ENCODE peak calls at places on chromosomes 7 and 10, in eight cellular contexts. R is right lobe of liver, Q is AG09309, X is neural progenitor cell, C is upper lobe of right lung, S is HFF-Myc, A is heart left ventricle, V is left ventricle myocardium inferior. J is an unnamed sample.
A peak's percentile ranks its signal among the peaks of the same experiment; 100 is the strongest.

GRCh38 chr10:59148701-59149100 is 27.7 kb upstream of the PHYHIPL start:
- DNase-seq in Q (no peak), S (no peak), X (no peak), C (no peak), A (no peak), R (peak; percentile 61), V (no peak), J (no peak)

GRCh38 chr7:35025391-35025870 is 11.9 kb downstream of the DPY19L1 start:
- DNase-seq in R (no peak), C (no peak), X (no peak), V (no peak), A (no peak), S (no peak), Q (no peak), J (no peak)

GRCh38 chr7:116142850-116143249 is 67.5 kb upstream of the TES start:
- DNase-seq in A (no peak), S (no peak), R (no peak), V (no peak), Q (no peak), C (no peak), X (no peak), J (no peak)

GRCh38 chr7:70693300-70693689 is 438.6 kb upstream of the GALNT17 start:
- DNase-seq in Q (no peak), A (no peak), V (no peak), X (no peak), C (peak; percentile 69), R (peak; percentile 79), S (no peak), J (peak; percentile 48)

GRCh38 chr10:48333856-48334255 is 27.4 kb downstream of the MAPK8 start:
- DNase-seq in R (no peak), V (peak; percentile 50), S (no peak), A (peak; percentile 35), Q (no peak), X (no peak), C (no peak), J (no peak)

GRCh38 chr10:13707156-13707881 is 120.6 kb downstream of the PRPF18 start:
- DNase-seq in A (peak; percentile 91), V (peak; percentile 89), X (peak; percentile 88), C (peak; percentile 75), S (peak; percentile 84), R (peak; percentile 82), Q (peak; percentile 80), J (peak; percentile 95)

GRCh38 chr7:105015631-105015965 is 1.6 kb downstream of the KMT2E start:
- DNase-seq in V (no peak), R (no peak), Q (no peak), C (no peak), X (peak; percentile 76), S (no peak), A (no peak), J (no peak)

GRCh38 chr7:25389489-25390106 is 161.3 kb upstream of the NPVF start:
- DNase-seq in S (peak; percentile 4), C (no peak), A (no peak), V (no peak), Q (no peak), R (no peak), X (peak; percentile 60), J (peak; percentile 67)

GRCh38 chr10:123896217-123896927 is 4.8 kb upstream of the CPXM2 start:
- DNase-seq in C (no peak), R (peak; percentile 42), V (no peak), Q (no peak), S (no peak), A (no peak), X (no peak), J (peak; percentile 24)

GRCh38 chr10:60789340-60789739 is 11.1 kb downstream of the CDK1 start:
- DNase-seq in A (no peak), Q (no peak), V (no peak), S (no peak), X (no peak), R (no peak), C (no peak), J (no peak)

GRCh38 chr7:45699726-45700390 is 125.7 kb downstream of the ADCY1 start:
- DNase-seq in C (peak; percentile 56), A (peak; percentile 8), Q (no peak), X (no peak), V (no peak), R (peak; percentile 41), S (no peak), J (no peak)

GRCh38 chr7:2921748-2922147 is 77.6 kb upstream of the GNA12 start:
- DNase-seq in X (peak; percentile 73), A (no peak), V (no peak), S (no peak), R (no peak), Q (no peak), C (no peak), J (no peak)

GRCh38 chr7:12102101-12102500 is 109.0 kb upstream of the TMEM106B start:
- DNase-seq in X (no peak), C (no peak), V (no peak), A (no peak), R (no peak), S (no peak), Q (no peak), J (no peak)

GRCh38 chr7:127798023-127798422 is 146.0 kb downstream of the SND1 start:
- DNase-seq in X (no peak), A (peak; percentile 21), V (no peak), C (no peak), S (no peak), Q (no peak), R (peak; percentile 47), J (peak; percentile 36)

GRCh38 chr10:102120987-102121738 is 995 bp upstream of the LDB1 start:
- DNase-seq in C (peak; percentile 76), V (peak; percentile 49), R (peak; percentile 54), A (peak; percentile 69), S (peak; percentile 84), Q (no peak), X (peak; percentile 89), J (peak; percentile 66)

GRCh38 chr10:133274751-133275682 is 1.7 kb downstream of the ADAM8 start:
- DNase-seq in Q (no peak), X (no peak), C (no peak), S (no peak), V (no peak), R (peak; percentile 56), A (peak; percentile 39), J (no peak)

GRCh38 chr7:149003018-149003417 is 25.3 kb downstream of the PDIA4 start:
- DNase-seq in R (no peak), S (no peak), V (no peak), Q (no peak), A (no peak), C (no peak), X (no peak), J (no peak)

GRCh38 chr7:98626393-98627061 is 9.4 kb downstream of the NPTX2 start:
- DNase-seq in S (no peak), V (no peak), Q (no peak), X (peak; percentile 75), A (no peak), C (no peak), R (no peak), J (no peak)

GRCh38 chr7:81594767-81595166 is 175.1 kb downstream of the HGF start:
- DNase-seq in A (no peak), V (peak; percentile 16), R (no peak), C (no peak), X (no peak), Q (no peak), S (no peak), J (peak; percentile 88)

GRCh38 chr7:10579561-10579960 is 394.1 kb upstream of the PHF14 start:
- DNase-seq in R (no peak), X (peak; percentile 32), Q (no peak), C (no peak), S (no peak), V (no peak), A (no peak), J (no peak)

GRCh38 chr7:143458263-143458662 is 15.0 kb downstream of the TAS2R60 start:
- DNase-seq in V (no peak), A (no peak), C (no peak), X (no peak), S (peak; percentile 36), R (no peak), Q (peak; percentile 67), J (peak; percentile 82)

GRCh38 chr7:95989301-95989700 is 216.9 kb downstream of the DYNC1I1 start:
- DNase-seq in A (no peak), C (no peak), S (no peak), X (peak; percentile 34), R (no peak), Q (no peak), V (no peak), J (no peak)

GRCh38 chr10:69501657-69502056 is 50.4 kb downstream of the TSPAN15 start:
- DNase-seq in R (no peak), X (no peak), V (no peak), A (no peak), C (peak; percentile 8), Q (no peak), S (no peak), J (no peak)

GRCh38 chr7:151081170-151082101 is 827 bp upstream of the FASTK start:
- DNase-seq in C (peak; percentile 69), A (peak; percentile 63), Q (no peak), S (no peak), R (peak; percentile 83), X (peak; percentile 58), V (no peak), J (no peak)

GRCh38 chr7:104984591-104985258 is 29.3 kb upstream of the KMT2E start:
- DNase-seq in A (no peak), C (no peak), Q (no peak), R (no peak), X (no peak), S (no peak), V (no peak), J (no peak)

GRCh38 chr7:67380858-67381257 is 384.2 kb downstream of the TYW1 start:
- DNase-seq in Q (no peak), X (no peak), S (no peak), C (no peak), A (no peak), R (no peak), V (no peak), J (no peak)
- TF ChIP-seq CTCF in Q (no peak), X (no peak), S (no peak), C (no peak), A (no peak), R (no peak), V (no peak), J (no peak)

DNA sequence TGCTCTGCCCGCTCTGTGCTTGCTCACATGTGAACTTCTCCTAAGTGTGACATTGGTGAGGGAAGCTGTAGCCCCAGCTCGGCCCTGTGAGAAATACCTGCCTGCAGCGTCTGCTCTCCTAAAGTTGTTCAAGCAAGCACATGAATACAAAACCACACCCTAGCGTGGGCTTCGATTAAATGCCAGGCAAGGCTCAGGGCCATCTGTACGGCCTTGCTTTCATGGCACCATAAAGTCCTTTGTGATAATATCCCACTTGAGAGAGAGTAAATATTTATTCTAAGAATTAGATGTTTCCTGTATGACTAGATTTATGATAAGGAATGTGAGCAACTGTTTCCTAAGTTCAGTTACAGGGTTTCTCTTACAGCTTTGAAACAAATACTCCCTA is 262.8 kb upstream of the KLF14 start:
- DNase-seq in C (no peak), R (no peak), Q (no peak), S (no peak), A (no peak), V (no peak), X (no peak), J (peak; percentile 32)
- H3K4me3 ChIP-seq in C (peak overlapping the region; percentile 9), R (no peak overlapping the region), Q (no peak overlapping the region), S (no peak overlapping the region), A (peak overlapping the region; percentile 18), V (no peak overlapping the region), X (no peak overlapping the region), J (no peak overlapping the region)

GRCh38 chr10:5343561-5343960 is 21.2 kb upstream of the UCN3 start:
- DNase-seq in R (no peak), V (no peak), A (no peak), C (no peak), Q (no peak), S (peak; percentile 2), X (no peak), J (no peak)
- TF ChIP-seq CTCF in R (no peak), V (peak; percentile 27), A (no peak), C (no peak), Q (no peak), S (no peak), X (no peak), J (no peak)

GRCh38 chr10:129963831-129964501 is at the start of gene EBF3:
- DNase-seq in Q (no peak), C (no peak), R (no peak), V (peak; percentile 90), S (no peak), A (peak; percentile 91), X (peak; percentile 96), J (peak; percentile 65)
- H3K4me3 ChIP-seq in Q (peak within 1 kb of the TSS; percentile 30), C (peak within 1 kb of the TSS; percentile 40), R (peak within 1 kb of the TSS; percentile 39), V (peak within 1 kb of the TSS; percentile 75), S (peak within 1 kb of the TSS; percentile 28), A (peak within 1 kb of the TSS; percentile 66), X (peak within 1 kb of the TSS; percentile 51), J (peak within 1 kb of the TSS; percentile 57)

J was measured in fibroblast of mammary gland.